ENCODE peak calls at places on chromosomes 3 and 15, in six cellular contexts. One of them, this sample, is unnamed.

GRCh38 chr15:95840004-95840403 is 490.5 kb upstream of the NR2F2 start:
- DNase-seq in retinal pigment epithelial cell: no peak
- DNase-seq in transverse colon: no peak
- DNase-seq in coronary artery: peak; percentile 86
- DNase-seq in BE2C: no peak
- DNase-seq in A549: no peak
- DNase-seq in this sample: peak; percentile 65

GRCh38 chr3:130707914-130708601 is 38.6 kb downstream of the PIK3R4 start:
- DNase-seq in A549: no peak
- DNase-seq in coronary artery: no peak
- DNase-seq in retinal pigment epithelial cell: no peak
- DNase-seq in transverse colon: no peak
- DNase-seq in BE2C: no peak
- DNase-seq in this sample: peak; percentile 66

GRCh38 chr15:41903782-41904181 is 9.9 kb upstream of the SPTBN5 start:
- DNase-seq in BE2C: no peak
- DNase-seq in coronary artery: no peak
- DNase-seq in retinal pigment epithelial cell: no peak
- DNase-seq in A549: no peak
- DNase-seq in transverse colon: no peak
- DNase-seq in this sample: no peak

GRCh38 chr15:31101262-31102048 is at the start of gene TRPM1:
- DNase-seq in BE2C: no peak
- DNase-seq in A549: no peak
- DNase-seq in transverse colon: no peak
- DNase-seq in retinal pigment epithelial cell: no peak
- DNase-seq in coronary artery: no peak
- DNase-seq in this sample: no peak

GRCh38 chr3:184262166-184262926 is 993 bp upstream of the CAMK2N2 start:
- DNase-seq in coronary artery: no peak
- DNase-seq in A549: no peak
- DNase-seq in BE2C: peak; percentile 29
- DNase-seq in retinal pigment epithelial cell: no peak
- DNase-seq in transverse colon: no peak
- DNase-seq in this sample: no peak

GRCh38 chr3:196246612-196247308 is 30.4 kb downstream of the SLC51A start:
- DNase-seq in transverse colon: no peak
- DNase-seq in coronary artery: no peak
- DNase-seq in BE2C: no peak
- DNase-seq in retinal pigment epithelial cell: no peak
- DNase-seq in A549: no peak
- DNase-seq in this sample: peak; percentile 87

GRCh38 chr3:21801631-21802030 is 50.6 kb upstream of the ZNF385D start:
- DNase-seq in retinal pigment epithelial cell: no peak
- DNase-seq in coronary artery: no peak
- DNase-seq in transverse colon: no peak
- DNase-seq in A549: no peak
- DNase-seq in BE2C: no peak
- DNase-seq in this sample: no peak

GRCh38 chr15:25437751-25438600 is 848 bp downstream of the UBE3A start:
- DNase-seq in transverse colon: peak; percentile 58
- DNase-seq in A549: no peak
- DNase-seq in retinal pigment epithelial cell: no peak
- DNase-seq in BE2C: peak; percentile 85
- DNase-seq in coronary artery: peak; percentile 78
- DNase-seq in this sample: peak; percentile 51

GRCh38 chr15:79002631-79003030 is 57.8 kb upstream of the CTSH start:
- DNase-seq in A549: no peak
- DNase-seq in BE2C: no peak
- DNase-seq in transverse colon: no peak
- DNase-seq in coronary artery: no peak
- DNase-seq in retinal pigment epithelial cell: no peak
- DNase-seq in this sample: peak; percentile 61

GRCh38 chr15:75920079-75920478 is 16.4 kb downstream of the FBXO22 start:
- DNase-seq in retinal pigment epithelial cell: no peak
- DNase-seq in coronary artery: no peak
- DNase-seq in transverse colon: no peak
- DNase-seq in A549: no peak
- DNase-seq in BE2C: no peak
- DNase-seq in this sample: no peak

GRCh38 chr15:63888823-63889222 is 55.1 kb upstream of the HERC1 start:
- DNase-seq in A549: no peak
- DNase-seq in BE2C: no peak
- DNase-seq in coronary artery: no peak
- DNase-seq in transverse colon: no peak
- DNase-seq in retinal pigment epithelial cell: no peak
- DNase-seq in this sample: no peak

GRCh38 chr3:195549931-195550519 is 6.9 kb upstream of the PPP1R2 start:
- DNase-seq in A549: no peak
- DNase-seq in retinal pigment epithelial cell: no peak
- DNase-seq in transverse colon: peak; percentile 72
- DNase-seq in coronary artery: no peak
- DNase-seq in BE2C: no peak
- DNase-seq in this sample: no peak

GRCh38 chr3:162021206-162021605 is 524.6 kb downstream of the OTOL1 start:
- DNase-seq in coronary artery: no peak
- DNase-seq in A549: no peak
- DNase-seq in retinal pigment epithelial cell: no peak
- DNase-seq in transverse colon: no peak
- DNase-seq in BE2C: no peak
- DNase-seq in this sample: no peak

DNA sequence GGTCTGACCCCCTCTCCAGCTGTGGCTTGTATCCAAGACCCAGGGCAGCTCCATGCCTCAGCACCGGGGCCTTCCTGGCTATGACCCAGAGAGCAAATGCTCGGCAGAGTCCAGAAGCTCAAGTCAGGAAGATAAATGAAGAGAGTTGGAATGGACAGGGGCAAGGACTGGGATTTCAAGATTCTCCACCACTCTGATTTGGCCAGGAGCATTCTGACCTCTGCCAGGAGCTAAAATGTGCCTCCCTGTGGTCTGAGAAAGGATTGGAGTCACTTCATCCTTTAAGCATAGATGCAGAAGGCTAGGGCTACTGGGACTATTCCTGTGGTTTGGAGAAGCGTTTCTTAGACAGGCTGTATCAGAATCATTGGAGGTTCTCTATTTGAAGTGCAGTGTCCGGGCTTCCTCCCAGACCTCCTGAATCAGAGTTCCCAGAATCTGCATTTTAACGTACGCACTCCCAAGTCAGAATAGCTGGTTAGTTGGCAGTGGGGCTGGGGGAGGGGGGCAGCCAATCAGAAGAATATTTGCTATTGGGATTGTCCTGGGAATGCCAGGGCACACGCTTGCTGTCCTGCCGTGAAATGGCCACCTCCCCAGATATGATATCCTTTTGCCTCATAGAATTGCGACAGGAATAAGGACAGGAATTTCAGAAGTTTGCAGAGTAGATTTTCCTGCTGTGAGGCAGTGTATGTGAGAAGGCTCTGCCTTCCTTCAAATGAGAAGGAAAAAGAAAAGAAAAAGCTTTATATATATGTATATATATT is 57.4 kb downstream of the HRH1 start:
- DNase-seq in A549: no peak
- DNase-seq in BE2C: no peak
- DNase-seq in transverse colon: no peak
- DNase-seq in retinal pigment epithelial cell: no peak
- DNase-seq in coronary artery: no peak
- DNase-seq in this sample: peak; percentile 81
- TF ChIP-seq CTCF in A549: no peak
- TF ChIP-seq CTCF in BE2C: no peak
- TF ChIP-seq CTCF in transverse colon: no peak
- TF ChIP-seq CTCF in retinal pigment epithelial cell: peak; percentile 30
- TF ChIP-seq CTCF in coronary artery: no peak
- TF ChIP-seq CTCF in this sample: peak; percentile 60

GRCh38 chr3:177898185-177898584 is 638.1 kb upstream of the KCNMB2 start:
- DNase-seq in coronary artery: no peak
- DNase-seq in retinal pigment epithelial cell: no peak
- DNase-seq in A549: no peak
- DNase-seq in BE2C: no peak
- DNase-seq in transverse colon: no peak
- DNase-seq in this sample: no peak
- H3K4me3 ChIP-seq in coronary artery: no peak overlapping the region
- H3K4me3 ChIP-seq in retinal pigment epithelial cell: no peak overlapping the region
- H3K4me3 ChIP-seq in A549: no peak overlapping the region
- H3K4me3 ChIP-seq in BE2C: no peak overlapping the region
- H3K4me3 ChIP-seq in transverse colon: no peak overlapping the region
- H3K4me3 ChIP-seq in this sample: no peak overlapping the region

DNA sequence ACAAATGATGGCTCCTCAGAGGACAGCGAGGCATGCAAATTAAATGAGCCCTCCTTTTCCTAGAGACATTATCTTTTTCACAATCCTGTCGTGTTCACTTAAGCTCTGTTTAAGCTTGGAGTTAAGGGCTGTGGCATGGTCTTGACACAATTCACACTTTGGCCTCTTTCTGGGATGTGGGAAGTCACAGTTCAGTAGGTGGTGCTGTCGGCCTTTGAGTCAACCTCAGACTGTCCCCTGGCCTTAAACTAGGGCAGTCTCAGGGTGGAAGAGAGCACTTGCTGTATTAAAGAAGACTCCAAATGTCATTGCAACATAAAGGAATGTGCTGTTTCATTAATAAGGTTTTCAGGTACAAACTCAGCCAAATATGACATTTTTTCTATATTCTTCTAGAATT is 351.0 kb downstream of the MCTP2 start:
- DNase-seq in retinal pigment epithelial cell: no peak
- DNase-seq in coronary artery: no peak
- DNase-seq in transverse colon: no peak
- DNase-seq in BE2C: peak; percentile 37
- DNase-seq in A549: no peak
- DNase-seq in this sample: no peak
- TF ChIP-seq CTCF in retinal pigment epithelial cell: no peak
- TF ChIP-seq CTCF in coronary artery: no peak
- TF ChIP-seq CTCF in transverse colon: no peak
- TF ChIP-seq CTCF in BE2C: peak; percentile 69
- TF ChIP-seq CTCF in A549: no peak
- TF ChIP-seq CTCF in this sample: no peak

DNA sequence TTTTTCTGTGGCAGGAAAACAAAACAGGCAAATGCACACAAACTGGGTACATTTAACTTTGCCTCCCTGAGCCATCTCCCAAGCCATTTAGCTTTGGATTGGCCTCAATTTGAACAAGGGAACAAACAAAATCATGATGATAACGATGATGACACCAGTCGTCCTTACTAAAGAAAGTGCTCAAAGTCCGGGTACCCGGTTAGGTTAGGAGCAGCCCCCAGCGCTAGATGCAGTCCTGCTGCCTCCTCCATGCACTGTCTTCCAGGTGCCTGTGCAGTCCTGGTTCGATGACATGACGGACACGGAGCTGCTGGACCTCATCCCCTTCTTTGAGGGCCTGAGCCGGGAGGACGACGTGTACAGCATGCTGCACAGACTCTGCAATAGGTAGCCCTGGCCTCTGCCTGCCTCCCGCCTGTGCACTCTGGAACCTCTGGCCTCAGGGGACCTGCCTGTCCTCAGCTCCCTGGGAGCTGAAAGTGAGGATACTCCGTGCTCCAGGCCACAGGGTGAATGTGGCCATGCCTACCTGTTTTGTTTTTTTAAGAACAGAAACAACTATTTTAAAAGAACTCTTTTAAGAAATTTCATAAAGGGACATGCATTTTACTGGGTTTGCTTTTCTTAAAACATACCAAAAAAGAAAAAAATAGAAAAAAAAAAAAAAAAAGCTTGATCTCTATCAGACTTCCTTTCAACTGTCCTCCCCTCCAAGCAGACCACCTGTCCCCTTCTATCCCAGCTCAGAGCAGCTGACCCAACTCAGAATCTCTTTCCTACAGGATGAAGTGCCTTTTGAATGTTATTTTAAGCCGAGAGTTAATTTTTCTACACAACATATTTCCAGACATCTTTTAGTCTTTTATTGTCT is 9.9 kb upstream of the VILL start:
- DNase-seq in A549: no peak
- DNase-seq in coronary artery: no peak
- DNase-seq in retinal pigment epithelial cell: no peak
- DNase-seq in transverse colon: no peak
- DNase-seq in BE2C: no peak
- DNase-seq in this sample: no peak
- H3K4me3 ChIP-seq in A549: no peak overlapping the region
- H3K4me3 ChIP-seq in coronary artery: no peak overlapping the region
- H3K4me3 ChIP-seq in retinal pigment epithelial cell: no peak overlapping the region
- H3K4me3 ChIP-seq in transverse colon: no peak overlapping the region
- H3K4me3 ChIP-seq in BE2C: no peak overlapping the region
- H3K4me3 ChIP-seq in this sample: no peak overlapping the region

GRCh38 chr15:26972636-26973035 is 1.7 kb downstream of the GABRG3 start:
- DNase-seq in A549: no peak
- DNase-seq in retinal pigment epithelial cell: no peak
- DNase-seq in coronary artery: no peak
- DNase-seq in BE2C: no peak
- DNase-seq in transverse colon: no peak
- DNase-seq in this sample: no peak

GRCh38 chr15:26970712-26971210 is at the start of gene GABRG3:
- DNase-seq in transverse colon: no peak
- DNase-seq in A549: peak; percentile 32
- DNase-seq in retinal pigment epithelial cell: no peak
- DNase-seq in coronary artery: no peak
- DNase-seq in BE2C: peak; percentile 52
- DNase-seq in this sample: no peak

GRCh38 chr15:26971303-26972018 is 480 bp downstream of the GABRG3 start:
- DNase-seq in coronary artery: no peak
- DNase-seq in transverse colon: no peak
- DNase-seq in BE2C: peak; percentile 39
- DNase-seq in retinal pigment epithelial cell: no peak
- DNase-seq in A549: no peak
- DNase-seq in this sample: no peak

GRCh38 chr15:26974120-26974780 is 3.3 kb downstream of the GABRG3 start:
- DNase-seq in BE2C: no peak
- DNase-seq in transverse colon: no peak
- DNase-seq in retinal pigment epithelial cell: peak; percentile 6
- DNase-seq in A549: peak; percentile 35
- DNase-seq in coronary artery: no peak
- DNase-seq in this sample: peak; percentile 18
- TF ChIP-seq CTCF in BE2C: peak; percentile 80
- TF ChIP-seq CTCF in transverse colon: no peak
- TF ChIP-seq CTCF in retinal pigment epithelial cell: peak; percentile 74
- TF ChIP-seq CTCF in A549: peak; percentile 52
- TF ChIP-seq CTCF in coronary artery: no peak
- TF ChIP-seq CTCF in this sample: peak; percentile 55